ENCODE peak calls at places on chromosomes 12 and 14, in nine cellular contexts. X, F, Y, K, Z, J, I, B and R are unnamed samples.

GRCh38 chr12:11812558-11813421 is 163.3 kb downstream of the ETV6 start:
- DNase-seq in X (peak), F (peak), Y (no peak), K (peak), Z (peak), J (no peak), I (peak), B (no peak), R (no peak)

GRCh38 chr14:67643671-67644070 is 24.0 kb downstream of the ARG2 start:
- DNase-seq in X (no peak), F (no peak), Y (no peak), K (no peak), Z (no peak), J (no peak), I (no peak), B (no peak), R (no peak)

GRCh38 chr12:1630827-1631591 is 2.0 kb downstream of the WNT5B start:
- DNase-seq in X (no peak), F (peak), Y (no peak), K (peak), Z (peak), J (no peak), I (no peak), B (no peak), R (peak)

GRCh38 chr12:49525942-49526341 is 12.9 kb upstream of the KCNH3 start:
- DNase-seq in X (no peak), F (no peak), Y (no peak), K (no peak), Z (no peak), J (no peak), I (no peak), B (no peak), R (no peak)

GRCh38 chr12:130576286-130576933 is 139.7 kb downstream of the RIMBP2 start:
- DNase-seq in X (no peak), F (no peak), Y (no peak), K (no peak), Z (no peak), J (no peak), I (no peak), B (no peak), R (no peak)

GRCh38 chr12:32390572-32391219 is 8.7 kb upstream of the FGD4 start:
- DNase-seq in X (peak), F (peak), Y (no peak), K (peak), Z (no peak), J (no peak), I (peak), B (no peak), R (no peak)

GRCh38 chr12:33438890-33439586 is 581 bp downstream of the SYT10 start:
- DNase-seq in X (peak), F (no peak), Y (no peak), K (peak), Z (no peak), J (no peak), I (no peak), B (no peak), R (peak)

GRCh38 chr12:103401421-103401820 is 94.3 kb downstream of the C12orf42 start:
- DNase-seq in X (no peak), F (no peak), Y (no peak), K (no peak), Z (no peak), J (no peak), I (no peak), B (no peak), R (no peak)

GRCh38 chr12:107590369-107591094 is 95.1 kb upstream of the PWP1 start:
- DNase-seq in X (no peak), F (no peak), Y (no peak), K (no peak), Z (no peak), J (no peak), I (no peak), B (no peak), R (no peak)

GRCh38 chr14:35352274-35353233 is 52.0 kb downstream of the NFKBIA start:
- DNase-seq in X (no peak), F (no peak), Y (no peak), K (no peak), Z (no peak), J (no peak), I (no peak), B (no peak), R (no peak)

GRCh38 chr12:29695026-29695425 is 88.7 kb downstream of the TMTC1 start:
- DNase-seq in X (no peak), F (no peak), Y (no peak), K (no peak), Z (no peak), J (no peak), I (no peak), B (no peak), R (no peak)

GRCh38 chr12:6963016-6963731 is 7.3 kb downstream of the PHB2 start:
- DNase-seq in X (peak), F (no peak), Y (no peak), K (no peak), Z (no peak), J (no peak), I (peak), B (no peak), R (no peak)

GRCh38 chr14:64465856-64466554 is 706 bp downstream of the AKAP5 start:
- DNase-seq in X (no peak), F (peak), Y (no peak), K (peak), Z (peak), J (no peak), I (no peak), B (no peak), R (no peak)

GRCh38 chr14:33127531-33127930 is 188.9 kb downstream of the NPAS3 start:
- DNase-seq in X (no peak), F (peak), Y (no peak), K (peak), Z (no peak), J (no peak), I (no peak), B (no peak), R (no peak)

GRCh38 chr12:6863586-6864321 is 3.6 kb upstream of the TPI1 start:
- DNase-seq in X (peak), F (no peak), Y (no peak), K (no peak), Z (no peak), J (no peak), I (no peak), B (no peak), R (no peak)

GRCh38 chr14:73713206-73713803 is 879 bp downstream of the PNMA1 start:
- DNase-seq in X (no peak), F (no peak), Y (no peak), K (no peak), Z (no peak), J (no peak), I (no peak), B (no peak), R (no peak)

GRCh38 chr12:43676183-43676813 is 82.3 kb downstream of the PUS7L start:
- DNase-seq in X (no peak), F (peak), Y (peak), K (peak), Z (peak), J (no peak), I (no peak), B (no peak), R (no peak)

GRCh38 chr14:61111145-61112130 is 130.4 kb downstream of the SLC38A6 start:
- DNase-seq in X (no peak), F (peak), Y (no peak), K (peak), Z (no peak), J (no peak), I (no peak), B (no peak), R (no peak)

GRCh38 chr12:644818-645552 is 18.3 kb downstream of the NINJ2 start:
- DNase-seq in X (no peak), F (peak), Y (no peak), K (peak), Z (no peak), J (no peak), I (no peak), B (no peak), R (no peak)

GRCh38 chr14:37899365-37899764 is 303.9 kb downstream of the TTC6 start:
- DNase-seq in X (peak), F (no peak), Y (no peak), K (no peak), Z (no peak), J (no peak), I (no peak), B (no peak), R (no peak)

GRCh38 chr12:31215521-31216232 is 110.3 kb downstream of the SINHCAF start:
- DNase-seq in X (no peak), F (no peak), Y (no peak), K (no peak), Z (no peak), J (no peak), I (no peak), B (no peak), R (no peak)
- TF ChIP-seq CTCF in X (no peak), F (no peak), Y (no peak), K (no peak), Z (no peak), J (no peak), I (no peak), B (no peak), R (no peak)

GRCh38 chr14:79586401-79586800 is 624.9 kb downstream of the DIO2 start:
- DNase-seq in X (no peak), F (no peak), Y (no peak), K (no peak), Z (no peak), J (no peak), I (peak), B (no peak), R (no peak)
- TF ChIP-seq CTCF in X (no peak), F (no peak), Y (no peak), K (no peak), Z (no peak), J (no peak), I (no peak), B (no peak), R (no peak)

GRCh38 chr12:122882908-122883563 is 12.9 kb downstream of the VPS37B start:
- DNase-seq in X (no peak), F (no peak), Y (no peak), K (no peak), Z (no peak), J (no peak), I (no peak), B (no peak), R (no peak)

GRCh38 chr12:122880155-122880605 is 15.7 kb downstream of the VPS37B start:
- DNase-seq in X (no peak), F (peak), Y (no peak), K (peak), Z (peak), J (no peak), I (no peak), B (no peak), R (no peak)

GRCh38 chr12:122884091-122884826 is 11.7 kb downstream of the VPS37B start:
- DNase-seq in X (no peak), F (no peak), Y (no peak), K (no peak), Z (peak), J (no peak), I (no peak), B (no peak), R (no peak)

GRCh38 chr12:122878780-122879612 is 16.9 kb downstream of the VPS37B start:
- DNase-seq in X (no peak), F (no peak), Y (no peak), K (no peak), Z (no peak), J (no peak), I (no peak), B (no peak), R (no peak)

GRCh38 chr12:122880668-122881067 is 15.3 kb downstream of the VPS37B start:
- DNase-seq in X (no peak), F (peak), Y (no peak), K (peak), Z (peak), J (no peak), I (no peak), B (no peak), R (no peak)
- TF ChIP-seq CTCF in X (peak), F (peak), Y (peak), K (peak), Z (peak), J (peak), I (peak), B (peak), R (peak)

GRCh38 chr14:49139593-49139992 is 446.6 kb downstream of the RPS29 start:
- DNase-seq in X (no peak), F (no peak), Y (no peak), K (no peak), Z (no peak), J (no peak), I (no peak), B (no peak), R (no peak)

GRCh38 chr14:49134940-49135339 is 451.2 kb downstream of the RPS29 start:
- DNase-seq in X (no peak), F (no peak), Y (no peak), K (no peak), Z (no peak), J (no peak), I (no peak), B (no peak), R (no peak)
- TF ChIP-seq CTCF in X (no peak), F (no peak), Y (no peak), K (no peak), Z (no peak), J (no peak), I (no peak), B (peak), R (no peak)

DNA sequence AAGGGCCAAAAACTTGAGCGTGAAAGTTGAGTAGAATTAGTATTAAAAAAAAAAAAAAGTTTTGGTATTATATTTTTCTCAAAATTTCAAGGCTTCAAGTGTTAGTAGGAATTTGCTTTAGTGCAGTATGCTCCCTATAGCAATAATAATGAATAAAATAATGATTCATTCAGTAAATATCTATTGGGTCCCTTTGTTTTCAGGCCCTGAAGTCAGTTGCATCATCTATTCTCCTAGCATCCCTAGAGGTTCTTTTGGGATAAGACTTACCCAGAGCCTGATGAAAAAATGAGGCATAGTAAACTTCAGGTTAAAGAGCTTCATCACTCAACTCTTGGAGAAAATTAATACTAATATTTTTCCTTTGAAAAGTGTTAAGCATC is 1.1 kb downstream of the KMT5A start:
- DNase-seq in X (no peak), F (peak), Y (no peak), K (peak), Z (peak), J (no peak), I (no peak), B (no peak), R (no peak)
- TF ChIP-seq CTCF in X (no peak), F (no peak), Y (no peak), K (no peak), Z (no peak), J (no peak), I (no peak), B (no peak), R (no peak)

DNA sequence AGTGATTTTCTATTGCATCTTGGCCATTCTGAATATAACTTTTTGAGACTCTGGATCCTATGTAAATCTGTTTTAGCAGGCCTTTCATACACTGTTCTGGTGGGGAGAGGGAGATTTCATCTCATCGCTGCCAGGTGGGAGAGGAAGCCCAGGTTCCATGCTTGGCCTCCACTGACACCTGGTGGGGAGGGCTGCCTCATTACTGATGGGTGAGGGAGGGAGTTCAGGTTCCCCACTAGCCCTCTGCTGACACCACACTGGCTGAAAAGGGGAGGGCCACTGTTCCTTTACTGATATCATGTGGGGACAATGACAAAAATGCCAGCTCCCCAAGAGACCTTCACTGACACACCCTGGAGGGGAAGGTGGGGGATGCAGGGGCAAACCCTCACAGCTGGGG is 2.4 kb upstream of the GALNT8 start:
- DNase-seq in X (no peak), F (no peak), Y (no peak), K (no peak), Z (no peak), J (no peak), I (no peak), B (no peak), R (no peak)
- TF ChIP-seq CTCF in X (no peak), F (no peak), Y (no peak), K (no peak), Z (no peak), J (no peak), I (no peak), B (no peak), R (no peak)

GRCh38 chr14:55802986-55803431 is 223.0 kb downstream of the KTN1 start:
- DNase-seq in X (no peak), F (no peak), Y (peak), K (peak), Z (peak), J (no peak), I (no peak), B (no peak), R (no peak)
- TF ChIP-seq CTCF in X (no peak), F (peak), Y (no peak), K (peak), Z (peak), J (no peak), I (no peak), B (peak), R (no peak)

GRCh38 chr14:68762944-68763831 is 29.7 kb downstream of the ZFP36L1 start:
- DNase-seq in X (peak), F (peak), Y (no peak), K (peak), Z (peak), J (no peak), I (no peak), B (no peak), R (no peak)
- TF ChIP-seq CTCF in X (no peak), F (no peak), Y (no peak), K (no peak), Z (no peak), J (no peak), I (no peak), B (no peak), R (no peak)

GRCh38 chr14:74804219-74804825 is 41.2 kb downstream of the YLPM1 start:
- DNase-seq in X (no peak), F (peak), Y (peak), K (peak), Z (peak), J (peak), I (peak), B (peak), R (no peak)
- TF ChIP-seq CTCF in X (peak), F (peak), Y (peak), K (peak), Z (peak), J (peak), I (peak), B (peak), R (peak)